ENCODE peak calls at places on chromosome 20, in five cellular contexts. H is cardiac muscle cell, K is fibroblast of lung, R is IMR-90, G is OCI-LY7. N is an unnamed sample.

GRCh38 chr20:48861444-48861843 is 33.6 kb upstream of the PREX1 start:
- DNase-seq in G (no peak), K (no peak), R (no peak), H (no peak), N (no peak)

GRCh38 chr20:9660236-9660868 is 146.0 kb downstream of the LAMP5 start:
- DNase-seq in R (peak; percentile 20), H (peak; percentile 79), K (peak; percentile 18), G (peak; percentile 5), N (no peak)

GRCh38 chr20:11429168-11429567 is 488.5 kb upstream of the BTBD3 start:
- DNase-seq in H (no peak), K (no peak), G (no peak), R (no peak), N (no peak)

GRCh38 chr20:1822564-1823420 is 72.4 kb upstream of the SIRPA start:
- DNase-seq in R (peak; percentile 70), K (no peak), H (no peak), G (no peak), N (no peak)

GRCh38 chr20:50436052-50436656 is 74.0 kb upstream of the PTPN1 start:
- DNase-seq in R (no peak), K (no peak), G (no peak), H (no peak), N (no peak)

GRCh38 chr20:62088258-62089127 is 22.8 kb upstream of the TAF4 start:
- DNase-seq in H (no peak), G (no peak), K (peak; percentile 98), R (peak; percentile 99), N (peak; percentile 69)

GRCh38 chr20:20452254-20452676 is 84.4 kb downstream of the INSM1 start:
- DNase-seq in K (peak; percentile 79), G (no peak), R (peak; percentile 78), H (peak; percentile 60), N (peak; percentile 76)

GRCh38 chr20:11379257-11380011 is 538.3 kb upstream of the BTBD3 start:
- DNase-seq in K (no peak), R (no peak), H (peak; percentile 78), G (no peak), N (no peak)

GRCh38 chr20:44447827-44448419 is 27.8 kb upstream of the TTPAL start:
- DNase-seq in R (no peak), K (no peak), G (no peak), H (no peak), N (no peak)

GRCh38 chr20:53034899-53035298 is 62.7 kb downstream of the TSHZ2 start:
- DNase-seq in K (no peak), G (peak; percentile 70), R (no peak), H (peak; percentile 13), N (no peak)

GRCh38 chr20:37755665-37756064 is 61.8 kb downstream of the CTNNBL1 start:
- DNase-seq in H (peak; percentile 53), K (no peak), R (no peak), G (no peak), N (no peak)
- TF ChIP-seq CTCF in H (no peak), K (peak; percentile 5), R (no peak), G (peak; percentile 10), N (peak; percentile 13)

GRCh38 chr20:3994125-3994524 is 21.2 kb downstream of the RNF24 start:
- DNase-seq in K (no peak), H (no peak), R (no peak), G (no peak), N (no peak)

GRCh38 chr20:3997446-3997845 is 17.9 kb downstream of the RNF24 start:
- DNase-seq in K (no peak), R (no peak), H (no peak), G (no peak), N (peak; percentile 41)

GRCh38 chr20:3993109-3993508 is 22.2 kb downstream of the RNF24 start:
- DNase-seq in G (no peak), K (no peak), R (no peak), H (no peak), N (no peak)

GRCh38 chr20:3995067-3995748 is 20.1 kb downstream of the RNF24 start:
- DNase-seq in H (no peak), G (no peak), K (no peak), R (peak; percentile 44), N (peak; percentile 51)

GRCh38 chr20:3995749-3996305 is 19.5 kb downstream of the RNF24 start:
- DNase-seq in G (no peak), H (no peak), K (no peak), R (no peak), N (no peak)
- H3K4me1 ChIP-seq in G (no peaks in the 10 kb centered on the region), H (no peaks in the 10 kb centered on the region), K (peaks cover 5% of the 10 kb centered on the region), R (peaks cover 8% of the 10 kb centered on the region), N (peaks cover 12% of the 10 kb centered on the region)

GRCh38 chr20:14848806-14849205 is 511.4 kb upstream of the FLRT3 start:
- DNase-seq in G (no peak), K (no peak), H (peak; percentile 17), R (no peak), N (no peak)

DNA sequence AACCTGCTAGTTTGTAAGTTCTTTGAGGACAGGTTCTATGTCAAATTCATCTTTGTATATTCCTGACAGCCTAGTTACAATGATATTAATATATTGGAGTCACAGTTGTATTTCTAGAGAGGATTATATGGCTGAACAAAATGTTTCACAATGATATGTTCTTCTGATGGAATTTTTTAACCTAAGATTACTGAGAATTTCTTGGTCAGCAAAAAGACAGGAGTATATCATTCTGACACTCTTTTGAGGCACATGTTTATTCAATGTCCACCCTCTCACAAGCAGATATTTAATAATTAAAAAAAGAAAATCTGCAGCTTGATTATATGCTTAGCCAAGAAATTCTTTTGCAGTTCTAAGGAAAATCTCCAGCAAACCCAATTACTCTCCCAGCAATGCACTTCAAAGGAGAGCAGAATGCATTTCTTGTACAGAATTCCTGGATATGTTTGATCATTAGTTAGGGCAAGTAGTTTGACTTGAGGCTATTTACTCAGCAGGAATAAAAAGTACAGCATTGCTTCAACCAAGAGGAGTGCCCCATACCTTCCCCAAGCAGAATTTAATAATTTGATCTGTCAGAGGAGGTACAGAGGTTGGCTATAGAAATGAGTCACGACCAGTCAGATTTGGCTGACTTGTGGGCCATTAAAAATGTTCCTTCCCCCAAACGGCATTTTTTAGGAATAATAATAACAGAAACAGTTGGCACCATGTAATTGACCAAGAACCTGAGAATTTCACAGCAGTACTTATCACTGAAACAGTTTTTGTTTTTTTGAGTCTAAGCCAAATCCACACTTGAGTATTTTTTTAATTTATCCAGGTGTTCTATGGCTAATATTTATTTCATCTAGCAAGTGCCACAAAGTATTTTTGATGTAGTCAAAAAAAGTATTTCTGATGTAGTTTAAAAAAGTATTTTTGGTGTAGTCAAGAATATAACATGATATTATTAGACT is 508.1 kb upstream of the FLRT3 start:
- DNase-seq in H (no peak), G (no peak), R (no peak), K (no peak), N (peak; percentile 89)
- H3K27ac ChIP-seq in H (no peak overlapping the region), G (no peak overlapping the region), R (no peak overlapping the region), K (no peak overlapping the region), N (no peak overlapping the region)

DNA sequence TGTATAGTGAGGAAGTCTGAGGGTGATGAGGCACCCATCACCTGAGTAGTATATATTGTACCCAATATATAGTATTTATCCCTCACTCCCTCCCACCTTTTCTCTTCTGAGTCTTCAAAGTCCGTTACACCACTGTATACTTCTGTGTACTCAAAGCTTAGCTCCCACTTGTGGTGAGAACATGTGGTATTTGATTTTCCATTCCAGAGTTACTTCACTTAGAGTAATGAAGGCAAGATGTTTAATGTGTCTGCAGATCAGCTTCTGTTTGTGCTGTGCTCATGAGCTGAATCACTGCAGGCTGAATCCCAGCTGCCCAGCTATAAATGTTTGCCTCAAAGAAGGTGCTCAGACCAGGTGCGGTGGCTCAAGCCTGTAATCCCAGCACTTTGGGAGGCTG is 139.3 kb upstream of the FOXA2 start:
- DNase-seq in K (no peak), R (no peak), G (no peak), H (no peak), N (no peak)
- TF ChIP-seq CTCF in K (no peak), R (no peak), G (no peak), H (no peak), N (no peak)

DNA sequence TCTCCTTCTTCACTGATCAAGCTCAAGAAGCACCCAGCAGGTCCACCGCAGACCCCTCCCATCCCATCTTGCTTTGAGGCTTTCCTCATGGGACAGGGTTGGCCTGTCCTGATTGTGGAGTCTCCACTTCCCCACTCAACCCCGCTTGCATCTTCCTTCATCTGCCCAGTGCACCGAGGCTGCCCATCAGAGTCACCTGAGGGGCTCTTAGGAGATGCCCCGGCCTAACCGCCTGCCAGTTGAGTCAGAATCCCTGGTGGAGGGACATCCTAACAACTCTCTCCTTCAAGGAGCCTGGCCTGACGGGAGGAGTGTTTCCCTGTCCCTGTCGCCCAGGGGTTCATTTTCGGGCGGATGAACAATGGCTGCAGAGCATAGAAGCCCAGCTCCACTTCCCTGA is 46.1 kb downstream of the RBM38 start:
- DNase-seq in K (no peak), H (no peak), R (no peak), G (no peak), N (no peak)
- H3K4me1 ChIP-seq in K (peaks cover 7% of the 10 kb centered on the region), H (peaks cover 60% of the 10 kb centered on the region), R (peaks cover 4% of the 10 kb centered on the region), G (peaks cover 49% of the 10 kb centered on the region), N (peaks cover 5% of the 10 kb centered on the region)

N was measured in foreskin keratinocyte.